ENCODE peak calls at places on chromosome 16, in seven cellular contexts. V, Q, X, F, A, P and J are unnamed samples.

GRCh38 chr16:68884867-68885266 is 41.5 kb downstream of the TANGO6 start:
- DNase-seq in A (no peak), X (peak; percentile 87), P (no peak), F (no peak), V (no peak), Q (no peak), J (no peak)

GRCh38 chr16:21646721-21647561 is 5.5 kb downstream of the IGSF6 start:
- DNase-seq in X (no peak), F (no peak), P (no peak), Q (no peak), A (no peak), V (no peak), J (peak; percentile 62)

GRCh38 chr16:25256821-25257503 is 683 bp downstream of the ZKSCAN2 start:
- DNase-seq in V (no peak), P (peak; percentile 31), Q (no peak), F (peak; percentile 15), A (no peak), X (no peak), J (peak; percentile 10)

GRCh38 chr16:6682142-6682811 is 650.4 kb upstream of the RBFOX1 start:
- DNase-seq in X (no peak), P (peak; percentile 3), A (no peak), F (no peak), Q (peak; percentile 9), V (no peak), J (peak; percentile 26)

GRCh38 chr16:50224297-50224696 is 42.1 kb upstream of the ADCY7 start:
- DNase-seq in Q (no peak), A (no peak), P (no peak), F (peak; percentile 50), X (no peak), V (no peak), J (no peak)

GRCh38 chr16:63129411-63130125 is 1093.3 kb upstream of the CDH8 start:
- DNase-seq in V (no peak), F (no peak), A (no peak), X (no peak), P (no peak), Q (no peak), J (no peak)

GRCh38 chr16:48846277-48846676 is 236.3 kb upstream of the N4BP1 start:
- DNase-seq in Q (no peak), X (no peak), P (no peak), V (no peak), A (no peak), F (no peak), J (no peak)

GRCh38 chr16:64754279-64754678 is 367.6 kb downstream of the CDH11 start:
- DNase-seq in Q (no peak), V (no peak), P (no peak), A (no peak), F (peak; percentile 28), X (no peak), J (no peak)

GRCh38 chr16:89643769-89644300 is 13.7 kb downstream of the CHMP1A start:
- DNase-seq in A (no peak), V (no peak), X (no peak), P (no peak), Q (no peak), F (no peak), J (no peak)

GRCh38 chr16:47873434-47873833 is 282.4 kb downstream of the ABCC12 start:
- DNase-seq in P (no peak), Q (no peak), A (no peak), X (no peak), V (no peak), F (no peak), J (no peak)

GRCh38 chr16:88593064-88593463 is 22.9 kb downstream of the ZC3H18 start:
- DNase-seq in X (no peak), Q (no peak), V (no peak), F (no peak), P (no peak), A (no peak), J (no peak)

GRCh38 chr16:70800306-70800705 is 652 bp downstream of the VAC14 start:
- DNase-seq in A (no peak), V (no peak), X (no peak), Q (no peak), F (no peak), P (no peak), J (no peak)

GRCh38 chr16:9970796-9971195 is 211.4 kb downstream of the GRIN2A start:
- DNase-seq in X (no peak), Q (no peak), A (no peak), P (no peak), F (no peak), V (no peak), J (no peak)

GRCh38 chr16:15650698-15651161 is 685 bp downstream of the NDE1 start:
- DNase-seq in P (no peak), X (peak; percentile 37), A (no peak), V (no peak), F (peak; percentile 13), Q (peak; percentile 19), J (no peak)

GRCh38 chr16:87607871-87608270 is 5.6 kb downstream of the JPH3 start:
- DNase-seq in X (no peak), A (no peak), V (no peak), Q (no peak), F (no peak), P (no peak), J (no peak)

GRCh38 chr16:35510701-35511100 is 2051.3 kb downstream of the TP53TG3F start:
- DNase-seq in V (no peak), P (no peak), A (no peak), X (no peak), Q (no peak), F (no peak), J (no peak)

GRCh38 chr16:66377327-66377723 is 10.8 kb downstream of the CDH5 start:
- DNase-seq in P (no peak), A (no peak), V (no peak), F (no peak), Q (no peak), X (no peak), J (no peak)

GRCh38 chr16:30813821-30814189 is 26.8 kb upstream of the ZNF629 start:
- DNase-seq in Q (no peak), P (no peak), A (no peak), X (no peak), V (no peak), F (no peak), J (no peak)

GRCh38 chr16:4537376-4538066 is 1.1 kb downstream of the CDIP1 start:
- DNase-seq in F (no peak), X (no peak), P (no peak), A (no peak), V (peak; percentile 36), Q (no peak), J (no peak)

GRCh38 chr16:4538067-4538385 is 547 bp downstream of the CDIP1 start:
- DNase-seq in V (no peak), X (peak; percentile 30), Q (no peak), F (no peak), A (no peak), P (no peak), J (no peak)

GRCh38 chr16:4539716-4540284 is 1.2 kb upstream of the CDIP1 start:
- DNase-seq in P (no peak), V (no peak), X (no peak), F (no peak), A (no peak), Q (no peak), J (no peak)

GRCh38 chr16:4536391-4537106 is 2.0 kb downstream of the CDIP1 start:
- DNase-seq in X (no peak), P (no peak), V (no peak), A (no peak), Q (no peak), F (no peak), J (no peak)

GRCh38 chr16:4538386-4539235 is at the start of gene CDIP1:
- DNase-seq in A (peak; percentile 98), F (peak; percentile 91), X (peak; percentile 97), V (peak; percentile 96), P (peak; percentile 88), Q (peak; percentile 98), J (peak; percentile 97)
- TF ChIP-seq POLR2A in A (no peak), F (peak; percentile 77), X (peak; percentile 72), V (peak; percentile 92), P (peak; percentile 31), Q (peak; percentile 97), J (peak; percentile 94)

GRCh38 chr16:3059723-3060242 is 5.7 kb upstream of the IL32 start:
- DNase-seq in X (no peak), F (no peak), Q (no peak), A (no peak), V (no peak), P (no peak), J (no peak)
- H3K4me1 ChIP-seq in X (peaks cover 11% of the 10 kb centered on the region), F (peaks cover 8% of the 10 kb centered on the region), Q (no peaks in the 10 kb centered on the region), A (peaks cover 20% of the 10 kb centered on the region), V (peaks cover 25% of the 10 kb centered on the region), P (peaks cover 13% of the 10 kb centered on the region), J (peaks cover 24% of the 10 kb centered on the region)

DNA sequence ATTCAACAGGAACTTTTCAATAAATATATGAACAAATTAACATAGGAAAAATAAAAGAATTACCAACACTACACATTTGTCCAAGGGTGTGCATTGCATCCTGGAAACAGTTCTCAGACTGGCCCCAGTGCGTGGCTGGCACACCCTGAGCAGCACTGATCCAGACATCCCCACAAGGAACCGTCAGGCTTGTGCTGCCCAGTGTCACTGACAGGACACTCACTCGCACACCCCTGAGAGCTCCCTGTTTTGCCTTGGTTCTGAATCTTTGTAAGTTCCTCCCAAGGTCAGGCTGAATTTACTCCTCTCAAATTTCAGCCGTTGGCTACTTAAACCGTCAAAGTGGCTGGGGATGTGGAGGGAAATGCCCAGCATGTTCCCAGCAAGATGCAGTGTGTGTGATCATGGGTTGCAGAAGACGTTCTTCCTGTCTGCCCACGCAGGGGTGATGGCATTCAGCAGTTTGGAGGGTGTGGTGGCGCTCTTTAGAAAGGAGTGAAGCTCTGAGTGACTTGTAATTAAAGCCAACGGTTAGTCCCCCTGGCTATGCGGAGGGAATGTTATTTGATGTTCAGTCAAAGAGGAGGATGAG is 1.7 kb downstream of the MT2A start:
- DNase-seq in Q (peak; percentile 48), X (peak; percentile 73), V (peak; percentile 39), F (peak; percentile 97), P (peak; percentile 21), A (no peak), J (peak; percentile 52)
- H3K4me3 ChIP-seq in Q (peak overlapping the region; percentile 67), X (no peak overlapping the region), V (peak overlapping the region; percentile 73), F (peak overlapping the region; percentile 35), P (peak overlapping the region; percentile 61), A (peak overlapping the region; percentile 67), J (peak overlapping the region; percentile 48)

GRCh38 chr16:82345318-82345717 is 175.3 kb upstream of the MPHOSPH6 start:
- DNase-seq in A (no peak), Q (no peak), X (no peak), F (no peak), V (no peak), P (no peak), J (no peak)
- TF ChIP-seq POLR2A in A (no peak), Q (no peak), X (no peak), F (no peak), V (no peak), P (no peak), J (no peak)

GRCh38 chr16:23742761-23743160 is 12.1 kb upstream of the CHP2 start:
- DNase-seq in Q (no peak), P (no peak), X (no peak), F (no peak), A (no peak), V (no peak), J (no peak)
- H3K4me1 ChIP-seq in Q (no peaks in the 10 kb centered on the region), P (no peaks in the 10 kb centered on the region), X (no peaks in the 10 kb centered on the region), F (no peaks in the 10 kb centered on the region), A (no peaks in the 10 kb centered on the region), V (no peaks in the 10 kb centered on the region), J (peaks cover 4% of the 10 kb centered on the region)